ENCODE peak calls at places on chromosomes 6 and 20, in ten cellular contexts. E, Z, G, B, I, R, N, M, K and V are unnamed samples.

GRCh38 chr6:63349401-63349800 is 29.6 kb upstream of the LGSN start:
- DNase-seq in I (no peak), G (no peak), R (no peak), N (no peak), B (no peak), M (no peak), Z (no peak), E (no peak), K (no peak), V (no peak)

GRCh38 chr20:24910461-24910860 is 38.6 kb upstream of the CST7 start:
- DNase-seq in N (no peak), B (no peak), R (no peak), G (no peak), E (no peak), M (no peak), K (no peak), I (no peak), Z (no peak), V (no peak)

GRCh38 chr6:42417641-42418112 is 34.0 kb downstream of the TRERF1 start:
- DNase-seq in I (no peak), K (peak), E (no peak), N (no peak), R (peak), B (no peak), M (no peak), G (no peak), Z (no peak), V (no peak)

GRCh38 chr6:165972139-165972802 is 195.4 kb downstream of the TBXT start:
- DNase-seq in N (no peak), G (no peak), R (no peak), K (no peak), E (no peak), M (no peak), I (no peak), Z (no peak), B (no peak), V (peak)

GRCh38 chr20:52595492-52595891 is 376.7 kb upstream of the TSHZ2 start:
- DNase-seq in K (no peak), R (no peak), M (no peak), E (peak), G (no peak), B (no peak), N (no peak), Z (no peak), I (no peak), V (no peak)

GRCh38 chr20:24634855-24635254 is 165.4 kb downstream of the SYNDIG1 start:
- DNase-seq in R (peak), G (peak), B (no peak), K (peak), M (peak), N (no peak), I (no peak), E (peak), Z (peak), V (peak)

GRCh38 chr6:168413018-168413720 is 27.8 kb upstream of the SMOC2 start:
- DNase-seq in I (no peak), Z (no peak), M (no peak), N (no peak), E (no peak), G (no peak), R (no peak), B (no peak), K (no peak), V (no peak)

GRCh38 chr6:7881765-7882500 is 28.7 kb downstream of the TXNDC5 start:
- DNase-seq in K (no peak), R (no peak), I (no peak), E (no peak), M (no peak), Z (no peak), G (no peak), N (no peak), B (no peak), V (no peak)

GRCh38 chr20:61753196-61753942 is 312.3 kb downstream of the TAF4 start:
- DNase-seq in B (no peak), R (peak), G (peak), I (no peak), E (no peak), K (peak), M (peak), N (no peak), Z (no peak), V (no peak)

GRCh38 chr6:3524461-3524860 is 67.6 kb upstream of the SLC22A23 start:
- DNase-seq in B (no peak), K (no peak), I (no peak), N (no peak), R (no peak), G (no peak), M (no peak), Z (no peak), E (no peak), V (no peak)

GRCh38 chr20:3933126-3933684 is 44.0 kb downstream of the PANK2 start:
- DNase-seq in K (no peak), Z (no peak), R (no peak), I (no peak), N (no peak), B (no peak), E (no peak), M (no peak), G (no peak), V (no peak)

GRCh38 chr6:100886078-100886477 is 4.9 kb upstream of the ASCC3 start:
- DNase-seq in Z (no peak), M (peak), N (no peak), E (no peak), K (no peak), G (no peak), I (no peak), R (peak), B (no peak), V (no peak)